ENCODE peak calls at places on chromosomes 6 and 20, in six cellular contexts. Y is aorta; F is iPS DF 6.9; X is CD4-positive, CD25-positive, alpha-beta regulatory T cell; D is lower lobe of right lung; J is cardiac muscle cell. P is an unnamed sample.

GRCh38 chr20:58753929-58754551 is 61.4 kb downstream of the NPEPL1 start:
- DNase-seq in Y (no peak), F (no peak), X (no peak), D (no peak), J (no peak), P (no peak)

GRCh38 chr6:129543981-129544380 is 166.0 kb downstream of the ARHGAP18 start:
- DNase-seq in Y (no peak), F (no peak), X (no peak), D (no peak), J (no peak), P (no peak)

GRCh38 chr6:167781066-167781767 is 45.5 kb upstream of the AFDN start:
- DNase-seq in Y (no peak), F (no peak), X (no peak), D (no peak), J (no peak), P (no peak)

GRCh38 chr6:125867483-125867935 is 76.7 kb downstream of the NCOA7 start:
- DNase-seq in Y (no peak), F (no peak), X (no peak), D (peak; percentile 69), J (no peak), P (no peak)

GRCh38 chr6:81683928-81684327 is 68.6 kb downstream of the TENT5A start:
- DNase-seq in Y (no peak), F (no peak), X (no peak), D (no peak), J (no peak), P (no peak)

GRCh38 chr6:45698046-45698445 is 317.6 kb downstream of the CLIC5 start:
- DNase-seq in Y (no peak), F (no peak), X (no peak), D (no peak), J (no peak), P (no peak)

GRCh38 chr6:70686548-70687133 is 19.0 kb downstream of the SMAP1 start:
- DNase-seq in Y (no peak), F (no peak), X (peak; percentile 63), D (no peak), J (peak; percentile 50), P (peak; percentile 33)

GRCh38 chr20:64264091-64264490 is 8.5 kb downstream of the PCMTD2 start:
- DNase-seq in Y (no peak), F (no peak), X (no peak), D (no peak), J (no peak), P (no peak)

GRCh38 chr6:9851541-9852380 is 563.1 kb downstream of the TFAP2A start:
- DNase-seq in Y (no peak), F (peak; percentile 54), X (no peak), D (no peak), J (no peak), P (no peak)

GRCh38 chr20:58647814-58648501 is 3.1 kb upstream of the STX16 start:
- DNase-seq in Y (no peak), F (no peak), X (no peak), D (no peak), J (no peak), P (no peak)

GRCh38 chr6:31178143-31179041 is 7.9 kb upstream of the POU5F1 start:
- DNase-seq in Y (peak; percentile 5), F (no peak), X (no peak), D (no peak), J (no peak), P (no peak)

GRCh38 chr20:51132286-51132810 is 109.4 kb upstream of the KCNG1 start:
- DNase-seq in Y (no peak), F (no peak), X (no peak), D (no peak), J (no peak), P (no peak)

GRCh38 chr6:5095236-5095635 is 10.1 kb downstream of the PPP1R3G start:
- DNase-seq in Y (no peak), F (no peak), X (no peak), D (no peak), J (no peak), P (no peak)

GRCh38 chr6:49676671-49677281 is 36.6 kb downstream of the CRISP2 start:
- DNase-seq in Y (no peak), F (no peak), X (no peak), D (no peak), J (no peak), P (no peak)

GRCh38 chr20:2140561-2140960 is 38.9 kb downstream of the STK35 start:
- DNase-seq in Y (peak; percentile 77), F (no peak), X (no peak), D (no peak), J (no peak), P (no peak)

GRCh38 chr6:46969206-46969605 is 47.5 kb upstream of the ADGRF5 start:
- DNase-seq in Y (no peak), F (no peak), X (no peak), D (no peak), J (no peak), P (no peak)

GRCh38 chr6:89895273-89895874 is 1.1 kb downstream of the GJA10 start:
- DNase-seq in Y (no peak), F (peak; percentile 55), X (no peak), D (no peak), J (peak; percentile 89), P (no peak)

GRCh38 chr6:30325150-30325872 is 1.4 kb upstream of the TRIM39 start:
- DNase-seq in Y (peak; percentile 79), F (no peak), X (peak; percentile 86), D (peak; percentile 58), J (no peak), P (peak; percentile 75)

GRCh38 chr6:25307805-25308494 is 28.8 kb downstream of the CARMIL1 start:
- DNase-seq in Y (no peak), F (no peak), X (no peak), D (no peak), J (no peak), P (no peak)
- H3K4me1 ChIP-seq in Y (peaks cover 15% of the 10 kb centered on the region), F (no peaks in the 10 kb centered on the region), X (no peaks in the 10 kb centered on the region), D (peaks cover 51% of the 10 kb centered on the region), J (peaks cover 50% of the 10 kb centered on the region), P (no peaks in the 10 kb centered on the region)

GRCh38 chr6:136077834-136078576 is 172.1 kb downstream of the MTFR2 start:
- DNase-seq in Y (no peak), F (no peak), X (no peak), D (no peak), J (no peak), P (no peak)
- H3K27ac ChIP-seq in Y (no peak overlapping the region), F (no peak overlapping the region), X (no peak overlapping the region), D (no peak overlapping the region), J (no peak overlapping the region), P (no peak overlapping the region)

DNA sequence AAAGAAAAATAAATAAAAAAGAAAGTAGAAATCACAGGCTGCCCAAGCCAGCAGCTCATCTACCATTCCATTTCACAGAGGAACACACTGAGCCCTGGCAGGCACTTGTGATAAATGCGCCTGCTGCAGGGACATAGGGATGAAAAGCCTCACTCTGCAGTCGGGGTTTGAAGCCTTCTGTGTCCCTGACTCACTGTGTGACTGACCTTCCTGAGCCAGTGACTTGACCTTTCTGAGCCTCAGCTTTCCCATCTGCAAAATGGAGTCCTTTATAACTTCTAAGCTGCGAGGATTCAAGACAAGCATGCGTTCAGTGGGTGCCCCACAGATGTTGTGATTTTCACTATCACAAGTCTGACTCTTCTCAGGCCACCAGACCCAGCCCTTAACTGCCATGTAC is 5.5 kb downstream of the TGM2 start:
- DNase-seq in Y (peak; percentile 10), F (no peak), X (no peak), D (no peak), J (no peak), P (no peak)
- H3K4me1 ChIP-seq in Y (no peaks in the 10 kb centered on the region), F (no peaks in the 10 kb centered on the region), X (no peaks in the 10 kb centered on the region), D (peaks cover 84% of the 10 kb centered on the region), J (peaks cover 34% of the 10 kb centered on the region), P (no peaks in the 10 kb centered on the region)

GRCh38 chr20:37311710-37312355 is 22.4 kb downstream of the MANBAL start:
- DNase-seq in Y (no peak), F (no peak), X (no peak), D (no peak), J (no peak), P (no peak)

GRCh38 chr20:37308098-37309050 is 18.9 kb downstream of the MANBAL start:
- DNase-seq in Y (no peak), F (no peak), X (peak; percentile 62), D (no peak), J (no peak), P (no peak)

GRCh38 chr20:37310951-37311350 is 21.5 kb downstream of the MANBAL start:
- DNase-seq in Y (no peak), F (no peak), X (no peak), D (no peak), J (no peak), P (no peak)

GRCh38 chr20:37309941-37310590 is 20.6 kb downstream of the MANBAL start:
- DNase-seq in Y (no peak), F (no peak), X (no peak), D (no peak), J (no peak), P (no peak)

GRCh38 chr20:37309290-37309689 is 19.8 kb downstream of the MANBAL start:
- DNase-seq in Y (no peak), F (no peak), X (no peak), D (no peak), J (no peak), P (no peak)
- H3K27ac ChIP-seq in Y (no peak overlapping the region), F (no peak overlapping the region), X (no peak overlapping the region), D (no peak overlapping the region), J (peak overlapping the region; percentile 80), P (no peak overlapping the region)

GRCh38 chr20:10659651-10660601 is 13.9 kb downstream of the JAG1 start:
- DNase-seq in Y (no peak), F (no peak), X (no peak), D (peak; percentile 77), J (no peak), P (no peak)

GRCh38 chr20:10662151-10662550 is 11.6 kb downstream of the JAG1 start:
- DNase-seq in Y (no peak), F (no peak), X (no peak), D (no peak), J (no peak), P (no peak)

GRCh38 chr20:10662661-10663458 is 10.9 kb downstream of the JAG1 start:
- DNase-seq in Y (no peak), F (no peak), X (no peak), D (no peak), J (no peak), P (no peak)

GRCh38 chr20:10660661-10661060 is 13.1 kb downstream of the JAG1 start:
- DNase-seq in Y (no peak), F (no peak), X (no peak), D (no peak), J (no peak), P (no peak)

GRCh38 chr20:10661261-10661660 is 12.5 kb downstream of the JAG1 start:
- DNase-seq in Y (no peak), F (no peak), X (no peak), D (no peak), J (no peak), P (no peak)
- H3K4me1 ChIP-seq in Y (peaks cover 22% of the 10 kb centered on the region), F (peaks cover 19% of the 10 kb centered on the region), X (no peaks in the 10 kb centered on the region), D (peaks cover 56% of the 10 kb centered on the region), J (peaks cover 53% of the 10 kb centered on the region), P (no peaks in the 10 kb centered on the region)